ENCODE peak calls at places on chromosomes 7 and 10, in four cellular contexts. One of them, this sample, is unnamed.

GRCh38 chr10:16856567-16856966 is 39.3 kb upstream of the RSU1 start:
- DNase-seq in tibial artery: no peak
- DNase-seq in foreskin fibroblast: no peak
- DNase-seq in DND-41: no peak
- DNase-seq in this sample: peak

GRCh38 chr10:13348216-13349017 is at the start of gene SEPHS1:
- DNase-seq in tibial artery: peak
- DNase-seq in foreskin fibroblast: peak
- DNase-seq in DND-41: peak
- DNase-seq in this sample: peak

GRCh38 chr7:17623546-17624185 is 316.6 kb downstream of the SNX13 start:
- DNase-seq in tibial artery: no peak
- DNase-seq in foreskin fibroblast: peak
- DNase-seq in DND-41: no peak
- DNase-seq in this sample: peak

GRCh38 chr7:22351878-22352277 is 5.1 kb downstream of the RAPGEF5 start:
- DNase-seq in tibial artery: no peak
- DNase-seq in foreskin fibroblast: peak
- DNase-seq in DND-41: no peak
- DNase-seq in this sample: no peak

GRCh38 chr7:117019786-117020604 is 66.7 kb downstream of the ST7 start:
- DNase-seq in tibial artery: peak
- DNase-seq in foreskin fibroblast: peak
- DNase-seq in DND-41: no peak
- DNase-seq in this sample: peak

GRCh38 chr7:147658392-147658791 is 932.2 kb upstream of the C7orf33 start:
- DNase-seq in tibial artery: no peak
- DNase-seq in foreskin fibroblast: no peak
- DNase-seq in DND-41: no peak
- DNase-seq in this sample: no peak

GRCh38 chr7:1024331-1024761 is 20.0 kb upstream of the GPR146 start:
- DNase-seq in tibial artery: no peak
- DNase-seq in foreskin fibroblast: no peak
- DNase-seq in DND-41: no peak
- DNase-seq in this sample: no peak

GRCh38 chr7:14978687-14979086 is 76.1 kb upstream of the DGKB start:
- DNase-seq in tibial artery: no peak
- DNase-seq in foreskin fibroblast: no peak
- DNase-seq in DND-41: no peak
- DNase-seq in this sample: no peak

GRCh38 chr10:121183241-121183640 is 332.1 kb downstream of the WDR11 start:
- DNase-seq in tibial artery: no peak
- DNase-seq in foreskin fibroblast: no peak
- DNase-seq in DND-41: no peak
- DNase-seq in this sample: no peak

GRCh38 chr7:78323118-78323517 is 524.5 kb downstream of the PHTF2 start:
- DNase-seq in tibial artery: no peak
- DNase-seq in foreskin fibroblast: no peak
- DNase-seq in DND-41: no peak
- DNase-seq in this sample: no peak

GRCh38 chr10:102546606-102547310 is 43.0 kb downstream of the SUFU start:
- DNase-seq in tibial artery: no peak
- DNase-seq in foreskin fibroblast: peak
- DNase-seq in DND-41: no peak
- DNase-seq in this sample: peak

GRCh38 chr10:44233561-44234470 is 151.1 kb downstream of the CXCL12 start:
- DNase-seq in tibial artery: no peak
- DNase-seq in foreskin fibroblast: no peak
- DNase-seq in DND-41: no peak
- DNase-seq in this sample: no peak

GRCh38 chr10:24617771-24618396 is 105.8 kb downstream of the ARHGAP21 start:
- DNase-seq in tibial artery: peak
- DNase-seq in foreskin fibroblast: peak
- DNase-seq in DND-41: peak
- DNase-seq in this sample: peak

GRCh38 chr7:116687801-116688201 is 15.8 kb downstream of the MET start:
- DNase-seq in tibial artery: no peak
- DNase-seq in foreskin fibroblast: peak
- DNase-seq in DND-41: no peak
- DNase-seq in this sample: peak

GRCh38 chr7:79933144-79933543 is 201.5 kb upstream of the GNAI1 start:
- DNase-seq in tibial artery: no peak
- DNase-seq in foreskin fibroblast: peak
- DNase-seq in DND-41: no peak
- DNase-seq in this sample: peak

GRCh38 chr7:12053561-12053960 is 157.5 kb upstream of the TMEM106B start:
- DNase-seq in tibial artery: no peak
- DNase-seq in foreskin fibroblast: no peak
- DNase-seq in DND-41: no peak
- DNase-seq in this sample: no peak

GRCh38 chr7:44043902-44044301 is 600 bp upstream of the DBNL start:
- DNase-seq in tibial artery: no peak
- DNase-seq in foreskin fibroblast: no peak
- DNase-seq in DND-41: no peak
- DNase-seq in this sample: no peak

GRCh38 chr10:129863231-129863663 is 100.8 kb downstream of the EBF3 start:
- DNase-seq in tibial artery: no peak
- DNase-seq in foreskin fibroblast: no peak
- DNase-seq in DND-41: no peak
- DNase-seq in this sample: no peak

GRCh38 chr10:6124666-6125065 is 35.8 kb downstream of the RBM17 start:
- DNase-seq in tibial artery: peak
- DNase-seq in foreskin fibroblast: no peak
- DNase-seq in DND-41: no peak
- DNase-seq in this sample: no peak

GRCh38 chr10:74150151-74151056 is at the start of gene AP3M1:
- DNase-seq in tibial artery: peak
- DNase-seq in foreskin fibroblast: no peak
- DNase-seq in DND-41: peak
- DNase-seq in this sample: no peak

GRCh38 chr10:84244651-84245270 is at the start of gene RGR:
- DNase-seq in tibial artery: peak
- DNase-seq in foreskin fibroblast: no peak
- DNase-seq in DND-41: no peak
- DNase-seq in this sample: no peak

GRCh38 chr7:129707910-129708490 is 96.5 kb downstream of the NRF1 start:
- DNase-seq in tibial artery: no peak
- DNase-seq in foreskin fibroblast: no peak
- DNase-seq in DND-41: peak
- DNase-seq in this sample: no peak

GRCh38 chr7:120825152-120825551 is 32.8 kb downstream of the TSPAN12 start:
- DNase-seq in tibial artery: no peak
- DNase-seq in foreskin fibroblast: no peak
- DNase-seq in DND-41: no peak
- DNase-seq in this sample: no peak

GRCh38 chr7:50304911-50305621 is 550 bp downstream of the IKZF1 start:
- DNase-seq in tibial artery: no peak
- DNase-seq in foreskin fibroblast: no peak
- DNase-seq in DND-41: peak
- DNase-seq in this sample: peak

GRCh38 chr7:33903770-33904679 is 1.3 kb upstream of the BMPER start:
- DNase-seq in tibial artery: peak
- DNase-seq in foreskin fibroblast: peak
- DNase-seq in DND-41: no peak
- DNase-seq in this sample: peak

GRCh38 chr10:105950410-105950809 is 1214.1 kb downstream of the SORCS1 start:
- DNase-seq in tibial artery: no peak
- DNase-seq in foreskin fibroblast: peak
- DNase-seq in DND-41: peak
- DNase-seq in this sample: peak

GRCh38 chr7:71132521-71133231 is 732 bp downstream of the GALNT17 start:
- DNase-seq in tibial artery: no peak
- DNase-seq in foreskin fibroblast: peak
- DNase-seq in DND-41: no peak
- DNase-seq in this sample: peak

GRCh38 chr10:95440756-95441546 is 120.2 kb downstream of the SORBS1 start:
- DNase-seq in tibial artery: no peak
- DNase-seq in foreskin fibroblast: no peak
- DNase-seq in DND-41: no peak
- DNase-seq in this sample: no peak

GRCh38 chr7:11540271-11540761 is 291.7 kb downstream of the THSD7A start:
- DNase-seq in tibial artery: no peak
- DNase-seq in foreskin fibroblast: peak
- DNase-seq in DND-41: peak
- DNase-seq in this sample: peak

GRCh38 chr10:102433619-102434046 is 1.3 kb upstream of the CUEDC2 start:
- DNase-seq in tibial artery: no peak
- DNase-seq in foreskin fibroblast: no peak
- DNase-seq in DND-41: no peak
- DNase-seq in this sample: no peak

GRCh38 chr7:118087121-118087520 is 96.8 kb upstream of the LSM8 start:
- DNase-seq in tibial artery: no peak
- DNase-seq in foreskin fibroblast: no peak
- DNase-seq in DND-41: no peak
- DNase-seq in this sample: no peak

GRCh38 chr10:32153252-32153651 is 97.0 kb upstream of the KIF5B start:
- DNase-seq in tibial artery: no peak
- DNase-seq in foreskin fibroblast: no peak
- DNase-seq in DND-41: no peak
- DNase-seq in this sample: no peak

GRCh38 chr7:93663561-93664299 is 89.2 kb upstream of the CALCR start:
- DNase-seq in tibial artery: no peak
- DNase-seq in foreskin fibroblast: no peak
- DNase-seq in DND-41: no peak
- DNase-seq in this sample: no peak

GRCh38 chr7:26136831-26137230 is 15.2 kb upstream of the NFE2L3 start:
- DNase-seq in tibial artery: no peak
- DNase-seq in foreskin fibroblast: no peak
- DNase-seq in DND-41: no peak
- DNase-seq in this sample: no peak

GRCh38 chr10:96673318-96674099 is 46.8 kb downstream of the PIK3AP1 start:
- DNase-seq in tibial artery: peak
- DNase-seq in foreskin fibroblast: no peak
- DNase-seq in DND-41: no peak
- DNase-seq in this sample: peak

GRCh38 chr10:123385508-123385907 is 231.3 kb downstream of the BUB3 start:
- DNase-seq in tibial artery: no peak
- DNase-seq in foreskin fibroblast: no peak
- DNase-seq in DND-41: no peak
- DNase-seq in this sample: no peak

GRCh38 chr7:158828343-158829020 is 827 bp downstream of the ESYT2 start:
- DNase-seq in tibial artery: peak
- DNase-seq in foreskin fibroblast: peak
- DNase-seq in DND-41: peak
- DNase-seq in this sample: no peak

GRCh38 chr7:158827411-158828342 is 1.6 kb downstream of the ESYT2 start:
- DNase-seq in tibial artery: no peak
- DNase-seq in foreskin fibroblast: peak
- DNase-seq in DND-41: peak
- DNase-seq in this sample: peak

GRCh38 chr7:158829021-158829341 is 328 bp downstream of the ESYT2 start:
- DNase-seq in tibial artery: peak
- DNase-seq in foreskin fibroblast: peak
- DNase-seq in DND-41: peak
- DNase-seq in this sample: peak

GRCh38 chr7:158830211-158830723 is 958 bp upstream of the ESYT2 start:
- DNase-seq in tibial artery: no peak
- DNase-seq in foreskin fibroblast: no peak
- DNase-seq in DND-41: no peak
- DNase-seq in this sample: no peak

DNA sequence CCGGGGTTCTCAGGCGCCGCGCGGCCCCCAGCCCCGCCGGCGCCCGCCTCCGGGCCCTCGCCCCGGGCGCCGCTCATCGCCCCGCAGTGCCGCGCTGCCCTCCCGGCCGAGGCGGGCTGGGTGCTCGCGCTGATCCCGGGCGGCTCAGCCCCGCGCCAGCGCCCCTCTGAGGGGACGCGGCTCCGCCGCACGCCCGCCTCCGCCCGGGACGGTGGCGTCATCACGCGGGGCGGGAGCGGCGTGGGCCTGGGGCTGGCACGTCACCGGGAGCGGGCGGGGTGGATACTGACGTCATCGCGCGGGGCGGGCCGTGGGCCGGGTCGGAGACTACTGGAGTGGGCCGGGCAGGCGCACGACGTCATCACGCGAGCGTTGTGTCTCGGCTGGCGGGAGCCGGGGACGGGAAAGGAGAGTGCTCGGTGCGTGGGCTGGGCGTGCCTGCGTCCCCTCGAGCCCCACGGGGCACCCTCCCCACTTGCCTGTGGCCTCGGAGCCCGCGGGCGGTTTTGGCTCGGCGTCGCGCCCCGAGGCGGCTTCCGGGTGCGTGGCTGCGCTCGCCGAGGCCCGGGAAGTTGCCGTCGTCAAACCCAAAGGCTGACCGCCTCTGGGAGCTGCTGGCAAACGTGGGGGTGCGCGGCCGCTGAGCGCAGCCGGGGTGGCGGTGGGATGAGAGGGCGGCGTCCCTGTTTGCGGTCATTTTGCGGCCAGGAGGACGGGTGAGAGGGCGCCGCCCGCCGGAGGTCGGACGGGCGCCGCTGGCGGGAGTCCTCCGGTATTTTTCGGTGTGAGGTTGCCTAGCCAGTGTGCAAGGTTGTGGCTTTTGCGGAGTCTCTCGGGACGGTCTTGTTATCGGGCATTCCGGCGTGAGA is at the start of gene ESYT2:
- DNase-seq in tibial artery: peak
- DNase-seq in foreskin fibroblast: peak
- DNase-seq in DND-41: peak
- DNase-seq in this sample: peak
- TF ChIP-seq CTCF in tibial artery: peak
- TF ChIP-seq CTCF in foreskin fibroblast: no peak
- TF ChIP-seq CTCF in DND-41: peak
- TF ChIP-seq CTCF in this sample: peak

GRCh38 chr7:150377116-150377979 is 1.8 kb upstream of the ZNF775 start:
- DNase-seq in tibial artery: no peak
- DNase-seq in foreskin fibroblast: no peak
- DNase-seq in DND-41: no peak
- DNase-seq in this sample: no peak
- H3K4me3 ChIP-seq in tibial artery: no peak
- H3K4me3 ChIP-seq in foreskin fibroblast: no peak
- H3K4me3 ChIP-seq in DND-41: no peak
- H3K4me3 ChIP-seq in this sample: no peak

DNA sequence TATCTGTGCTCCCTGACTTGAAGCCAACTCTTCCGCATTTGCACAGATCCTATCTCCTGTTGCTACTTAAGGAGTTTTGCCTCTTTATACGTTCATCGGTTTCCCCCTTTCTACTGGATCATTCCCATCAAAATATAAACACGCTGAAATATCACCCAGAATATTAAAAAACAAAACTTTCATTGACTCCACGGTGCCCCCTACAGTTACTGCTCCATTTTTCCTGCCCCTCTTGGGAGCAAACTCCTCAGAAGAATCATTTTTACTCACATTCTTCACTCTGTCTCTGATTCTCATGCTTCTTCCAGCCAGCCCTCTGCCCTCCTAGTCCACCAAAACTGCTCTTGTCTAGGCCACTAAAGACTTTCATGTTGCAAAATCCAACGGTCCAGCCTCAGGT is 66.4 kb downstream of the MYOF start:
- DNase-seq in tibial artery: no peak
- DNase-seq in foreskin fibroblast: peak
- DNase-seq in DND-41: no peak
- DNase-seq in this sample: no peak
- TF ChIP-seq CTCF in tibial artery: no peak
- TF ChIP-seq CTCF in foreskin fibroblast: no peak
- TF ChIP-seq CTCF in DND-41: peak
- TF ChIP-seq CTCF in this sample: peak

GRCh38 chr7:19558527-19558926 is 150.3 kb downstream of the POLR1F start:
- DNase-seq in tibial artery: no peak
- DNase-seq in foreskin fibroblast: peak
- DNase-seq in DND-41: no peak
- DNase-seq in this sample: peak
- H3K4me3 ChIP-seq in tibial artery: no peak
- H3K4me3 ChIP-seq in foreskin fibroblast: no peak
- H3K4me3 ChIP-seq in DND-41: no peak
- H3K4me3 ChIP-seq in this sample: no peak

This sample was measured in astrocyte of the spinal cord.